ENCODE peak calls at places on chromosome 21, in six cellular contexts. I is K562, M is HCT116, K is GM12878, O is SK-N-SH, E is HepG2. Z is an unnamed sample.

GRCh38 chr21:25039461-25040380 is 567.6 kb downstream of the MRPL39 start:
- DNase-seq in I (peak), M (no peak), K (peak), O (no peak), E (no peak), Z (peak)

GRCh38 chr21:25350056-25350455 is 257.2 kb downstream of the MRPL39 start:
- DNase-seq in I (peak), M (no peak), K (no peak), O (peak), E (no peak), Z (peak)

GRCh38 chr21:45957986-45958610 is 23.5 kb upstream of the COL6A1 start:
- DNase-seq in I (no peak), M (no peak), K (no peak), O (no peak), E (no peak), Z (no peak)

GRCh38 chr21:32951041-32951440 is 74.7 kb upstream of the OLIG2 start:
- DNase-seq in I (no peak), M (no peak), K (no peak), O (no peak), E (no peak), Z (no peak)

GRCh38 chr21:29230541-29231275 is 68.0 kb upstream of the BACH1 start:
- DNase-seq in I (no peak), M (no peak), K (no peak), O (no peak), E (no peak), Z (no peak)

GRCh38 chr21:21156397-21156796 is 158.2 kb downstream of the NCAM2 start:
- DNase-seq in I (no peak), M (no peak), K (no peak), O (no peak), E (no peak), Z (no peak)

GRCh38 chr21:42513985-42514882 is 582 bp downstream of the SLC37A1 start:
- DNase-seq in I (no peak), M (no peak), K (no peak), O (peak), E (no peak), Z (peak)

GRCh38 chr21:46114963-46115362 is 17.1 kb downstream of the COL6A2 start:
- DNase-seq in I (no peak), M (no peak), K (no peak), O (peak), E (no peak), Z (no peak)

GRCh38 chr21:17732306-17732705 is 86.8 kb downstream of the C21orf91 start:
- DNase-seq in I (no peak), M (no peak), K (no peak), O (peak), E (no peak), Z (no peak)

GRCh38 chr21:31609081-31609480 is 50.4 kb upstream of the SOD1 start:
- DNase-seq in I (peak), M (no peak), K (no peak), O (no peak), E (no peak), Z (no peak)

GRCh38 chr21:32132911-32133310 is 145.9 kb downstream of the MIS18A start:
- DNase-seq in I (no peak), M (no peak), K (no peak), O (no peak), E (no peak), Z (no peak)

GRCh38 chr21:32981096-32981495 is 44.6 kb upstream of the OLIG2 start:
- DNase-seq in I (no peak), M (no peak), K (no peak), O (no peak), E (no peak), Z (no peak)

GRCh38 chr21:31888936-31889371 is 16.1 kb downstream of the HUNK start:
- DNase-seq in I (no peak), M (no peak), K (no peak), O (peak), E (no peak), Z (peak)

GRCh38 chr21:32597205-32597604 is 11.9 kb upstream of the TCP10L start:
- DNase-seq in I (no peak), M (peak), K (no peak), O (no peak), E (peak), Z (no peak)

GRCh38 chr21:39612233-39613028 is at the start of gene B3GALT5:
- DNase-seq in I (no peak), M (peak), K (no peak), O (peak), E (no peak), Z (no peak)

GRCh38 chr21:30168086-30168485 is 1.5 kb upstream of the CLDN17 start:
- DNase-seq in I (no peak), M (no peak), K (no peak), O (no peak), E (no peak), Z (no peak)

GRCh38 chr21:32516729-32517649 is 68.3 kb downstream of the TCP10L start:
- DNase-seq in I (peak), M (no peak), K (no peak), O (no peak), E (no peak), Z (no peak)

GRCh38 chr21:33419538-33420123 is 16.4 kb downstream of the IFNGR2 start:
- DNase-seq in I (no peak), M (no peak), K (no peak), O (no peak), E (no peak), Z (no peak)

GRCh38 chr21:31873696-31874599 is 1.1 kb downstream of the HUNK start:
- DNase-seq in I (peak), M (no peak), K (no peak), O (peak), E (no peak), Z (peak)

GRCh38 chr21:39633043-39633442 is 20.3 kb downstream of the B3GALT5 start:
- DNase-seq in I (no peak), M (peak), K (no peak), O (no peak), E (no peak), Z (no peak)

GRCh38 chr21:46550511-46550941 is 54.4 kb downstream of the S100B start:
- DNase-seq in I (no peak), M (no peak), K (no peak), O (no peak), E (no peak), Z (no peak)

GRCh38 chr21:37817242-37817641 is 99.0 kb downstream of the KCNJ6 start:
- DNase-seq in I (no peak), M (no peak), K (no peak), O (no peak), E (no peak), Z (no peak)

GRCh38 chr21:37819372-37819771 is 96.9 kb downstream of the KCNJ6 start:
- DNase-seq in I (no peak), M (no peak), K (no peak), O (no peak), E (no peak), Z (no peak)

GRCh38 chr21:37827878-37828277 is 88.4 kb downstream of the KCNJ6 start:
- DNase-seq in I (no peak), M (no peak), K (no peak), O (no peak), E (no peak), Z (no peak)

DNA sequence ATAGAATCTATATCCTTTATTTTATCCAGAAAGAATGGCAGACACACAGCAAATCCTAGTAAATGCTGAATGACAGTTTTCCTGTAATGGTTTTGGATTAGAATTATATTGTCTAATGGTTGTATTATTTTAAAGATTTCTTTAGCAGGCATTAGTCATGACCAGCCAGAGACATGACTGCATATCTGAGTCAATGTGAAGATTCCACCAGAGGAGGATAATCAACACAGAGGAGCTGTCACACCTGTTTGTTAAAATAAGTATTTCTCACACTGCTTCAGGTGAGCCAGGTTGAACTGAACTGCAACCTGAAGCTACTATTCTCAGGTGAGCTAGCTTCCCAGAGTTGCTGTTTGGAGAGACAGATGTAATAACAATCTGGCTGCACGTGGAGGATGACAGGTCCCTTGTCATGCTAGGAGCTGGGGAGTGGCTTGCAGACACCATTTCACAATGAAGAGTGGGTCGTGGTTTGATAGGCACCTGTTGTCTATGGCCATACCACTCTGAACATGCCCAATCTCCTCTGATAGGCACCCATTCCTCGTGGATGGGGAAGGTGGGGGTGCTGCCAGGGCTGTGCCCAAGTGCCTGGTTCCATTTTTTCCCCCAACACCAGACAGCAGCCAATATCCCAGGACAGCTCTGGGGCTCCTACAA is 94.3 kb downstream of the KCNJ6 start:
- DNase-seq in I (no peak), M (no peak), K (no peak), O (no peak), E (no peak), Z (no peak)
- TF ChIP-seq JUND in I (no peak), M (no peak), K (no peak), O (no peak), E (no peak), Z (no peak)

GRCh38 chr21:44723177-44724131 is 12.1 kb upstream of the TSPEAR start:
- DNase-seq in I (no peak), M (no peak), K (no peak), O (no peak), E (no peak), Z (no peak)
- TF ChIP-seq JUND in I (no peak), M (no peak), K (no peak), O (no peak), E (no peak), Z (no peak)

GRCh38 chr21:15667824-15668223 is 62.0 kb upstream of the USP25 start:
- DNase-seq in I (no peak), M (no peak), K (no peak), O (no peak), E (no peak), Z (no peak)

GRCh38 chr21:15671188-15671587 is 58.6 kb upstream of the USP25 start:
- DNase-seq in I (no peak), M (no peak), K (peak), O (no peak), E (no peak), Z (no peak)

GRCh38 chr21:15669247-15669646 is 60.5 kb upstream of the USP25 start:
- DNase-seq in I (no peak), M (no peak), K (no peak), O (no peak), E (no peak), Z (no peak)

DNA sequence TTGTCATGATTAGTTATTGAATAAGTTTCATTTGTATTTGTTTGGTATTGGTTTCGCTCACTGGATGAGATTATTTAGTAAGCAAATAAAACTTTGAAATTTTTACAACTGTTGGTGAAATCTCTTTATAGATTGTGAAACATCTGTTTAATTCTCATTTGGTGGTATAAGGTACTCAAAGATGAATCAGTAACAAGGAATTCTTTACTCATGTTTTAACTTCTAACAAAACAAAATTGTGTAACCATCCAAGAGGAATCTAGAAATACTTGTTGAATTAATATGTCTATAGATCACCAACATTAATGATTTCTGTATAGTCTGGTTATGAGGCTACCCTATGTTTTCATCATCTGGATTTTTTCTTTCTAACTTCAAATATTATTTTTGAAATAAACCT is 62.8 kb upstream of the USP25 start:
- DNase-seq in I (no peak), M (no peak), K (no peak), O (no peak), E (no peak), Z (no peak)
- TF ChIP-seq JUND in I (no peak), M (no peak), K (no peak), O (no peak), E (no peak), Z (no peak)

DNA sequence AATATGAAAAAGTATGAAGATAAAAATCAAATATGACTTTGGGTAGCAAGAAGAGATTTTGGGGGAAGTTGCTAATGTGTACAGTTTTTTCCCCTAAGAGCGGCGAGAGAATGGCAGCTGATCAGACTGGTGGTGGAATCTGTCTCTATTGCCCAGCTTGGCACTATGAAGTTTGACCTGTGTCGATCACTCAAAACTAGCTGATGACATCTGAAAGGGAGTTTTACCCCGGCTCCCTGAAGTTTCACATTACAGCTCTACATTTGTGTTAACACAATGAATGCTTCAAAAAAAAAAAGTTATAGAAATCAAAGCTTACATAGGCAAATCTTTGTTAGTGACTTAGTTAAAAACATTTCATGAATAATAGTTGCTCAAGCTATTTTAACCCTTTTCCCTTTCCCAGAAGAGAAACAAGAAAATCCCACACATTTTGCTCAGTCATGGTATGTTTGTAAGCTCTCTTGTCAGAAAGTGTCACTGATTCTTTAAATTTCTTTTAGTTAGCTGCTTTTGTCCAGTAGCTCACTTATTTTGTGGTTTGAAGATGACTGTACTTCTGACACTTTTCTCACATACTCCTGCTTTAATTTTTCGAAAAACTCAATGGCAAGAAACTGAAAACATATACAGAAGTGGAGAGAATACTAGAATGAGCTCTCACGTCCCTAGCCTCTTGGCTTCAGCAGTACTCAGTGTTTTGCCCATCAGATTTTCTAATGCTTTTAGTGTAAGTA is 41.3 kb downstream of the DYRK1A start:
- DNase-seq in I (no peak), M (no peak), K (peak), O (no peak), E (no peak), Z (no peak)
- TF ChIP-seq JUND in I (no peak), M (no peak), K (no peak), O (no peak), E (no peak), Z (no peak)

GRCh38 chr21:34526618-34527290 is 14.7 kb upstream of the KCNE1 start:
- DNase-seq in I (peak), M (peak), K (no peak), O (no peak), E (peak), Z (peak)
- TF ChIP-seq JUND in I (peak), M (peak), K (no peak), O (peak), E (peak), Z (peak)

GRCh38 chr21:35933466-35933865 is 126.9 kb downstream of the SETD4 start:
- DNase-seq in I (no peak), M (peak), K (no peak), O (no peak), E (no peak), Z (no peak)

GRCh38 chr21:35927262-35927661 is 133.1 kb downstream of the SETD4 start:
- DNase-seq in I (no peak), M (no peak), K (no peak), O (no peak), E (no peak), Z (no peak)

DNA sequence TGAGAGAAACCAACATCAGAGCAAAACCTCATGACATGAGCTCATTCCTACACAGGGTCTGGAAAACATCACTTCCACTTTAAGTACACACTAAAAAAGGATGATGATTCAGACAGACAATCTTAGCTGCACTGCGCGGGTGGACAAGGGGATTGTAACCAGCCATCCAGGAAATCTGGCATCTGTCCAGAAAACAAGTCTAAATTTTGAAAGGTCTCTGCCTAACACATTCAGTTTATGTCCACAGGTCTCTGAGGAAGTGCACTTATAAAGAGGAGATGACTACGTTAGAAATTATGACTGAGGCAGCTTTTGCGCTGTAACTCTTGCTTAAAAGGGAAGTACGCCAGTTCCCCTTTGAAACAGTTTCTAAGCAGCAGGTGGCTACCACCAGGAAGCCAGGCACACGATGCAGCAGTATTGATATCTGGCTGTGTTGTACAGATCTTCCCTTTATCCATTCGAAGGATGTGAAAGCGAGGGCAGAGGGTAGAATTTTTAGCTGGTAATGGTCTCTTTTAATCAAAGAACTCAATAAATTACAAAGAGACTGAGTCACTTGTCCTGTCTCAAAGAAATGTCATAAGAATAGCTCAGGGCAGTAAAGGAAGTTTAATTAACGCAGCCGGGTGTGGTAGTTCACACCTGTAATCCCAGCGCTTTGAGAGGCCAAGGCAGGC is 128.0 kb downstream of the SETD4 start:
- DNase-seq in I (peak), M (peak), K (peak), O (no peak), E (no peak), Z (no peak)
- TF ChIP-seq JUND in I (no peak), M (peak), K (no peak), O (peak), E (no peak), Z (no peak)

GRCh38 chr21:28213221-28213620 is 779.5 kb downstream of the LTN1 start:
- DNase-seq in I (no peak), M (no peak), K (no peak), O (no peak), E (no peak), Z (no peak)
- TF ChIP-seq JUND in I (no peak), M (no peak), K (no peak), O (no peak), E (no peak), Z (no peak)

GRCh38 chr21:41232055-41232454 is 64.1 kb downstream of the BACE2 start:
- DNase-seq in I (no peak), M (no peak), K (no peak), O (no peak), E (no peak), Z (no peak)

GRCh38 chr21:41236361-41236973 is 68.5 kb downstream of the BACE2 start:
- DNase-seq in I (no peak), M (no peak), K (no peak), O (no peak), E (no peak), Z (no peak)

GRCh38 chr21:41234574-41234973 is 66.6 kb downstream of the BACE2 start:
- DNase-seq in I (no peak), M (no peak), K (no peak), O (no peak), E (no peak), Z (no peak)

GRCh38 chr21:41235214-41235613 is 67.3 kb downstream of the BACE2 start:
- DNase-seq in I (no peak), M (no peak), K (no peak), O (no peak), E (no peak), Z (no peak)

GRCh38 chr21:41233913-41234312 is 66.0 kb downstream of the BACE2 start:
- DNase-seq in I (no peak), M (no peak), K (no peak), O (no peak), E (no peak), Z (no peak)
- TF ChIP-seq JUND in I (no peak), M (no peak), K (no peak), O (no peak), E (no peak), Z (no peak)

Z was measured in T47D.